ENCODE peak calls at places on chromosomes 5 and 9, in nine cellular contexts. M, H, E, X, R, P, S, G and A are unnamed samples.

GRCh38 chr9:136951541-136952353 is at the start of gene LCN12:
- DNase-seq in X (no peak), S (no peak), R (no peak), H (no peak), M (no peak), P (no peak), G (no peak), E (no peak), A (no peak)

GRCh38 chr9:33293782-33294181 is 3.5 kb downstream of the NFX1 start:
- DNase-seq in R (no peak), S (no peak), M (no peak), P (no peak), E (peak), X (no peak), G (no peak), H (no peak), A (no peak)

GRCh38 chr5:124634228-124634819 is 112.1 kb downstream of the ZNF608 start:
- DNase-seq in R (no peak), E (no peak), G (peak), S (no peak), M (no peak), X (no peak), H (no peak), P (no peak), A (no peak)

GRCh38 chr5:38466444-38467189 is 89.8 kb downstream of the LIFR start:
- DNase-seq in M (peak), P (no peak), R (no peak), S (no peak), E (no peak), X (no peak), G (no peak), H (peak), A (no peak)

GRCh38 chr5:87423755-87424154 is 11.0 kb upstream of the CCNH start:
- DNase-seq in R (no peak), X (no peak), E (no peak), S (no peak), P (no peak), H (no peak), M (no peak), G (no peak), A (no peak)

GRCh38 chr5:132483661-132484385 is 6.8 kb downstream of the IRF1 start:
- DNase-seq in H (no peak), P (peak), R (no peak), S (peak), M (peak), X (peak), G (no peak), E (no peak), A (no peak)

GRCh38 chr9:22029231-22029630 is 20.1 kb upstream of the CDKN2B start:
- DNase-seq in S (no peak), P (no peak), E (no peak), G (peak), X (no peak), H (no peak), R (no peak), M (no peak), A (no peak)

GRCh38 chr9:134475051-134475790 is 149.0 kb downstream of the RXRA start:
- DNase-seq in P (peak), X (peak), G (peak), M (no peak), S (no peak), E (peak), R (peak), H (peak), A (peak)

GRCh38 chr5:143229426-143229895 is 174.0 kb downstream of the NR3C1 start:
- DNase-seq in X (no peak), E (no peak), P (peak), M (no peak), G (no peak), S (no peak), H (no peak), R (no peak), A (no peak)

GRCh38 chr9:136927343-136928261 is 16.9 kb downstream of the FBXW5 start:
- DNase-seq in S (no peak), M (no peak), X (no peak), G (peak), E (no peak), P (no peak), R (no peak), H (no peak), A (no peak)

GRCh38 chr5:143433680-143434079 is 30.2 kb upstream of the NR3C1 start:
- DNase-seq in X (no peak), E (no peak), P (no peak), G (no peak), H (no peak), R (no peak), S (no peak), M (no peak), A (no peak)

GRCh38 chr5:4104831-4105597 is 509.4 kb downstream of the IRX1 start:
- DNase-seq in X (no peak), E (no peak), M (no peak), S (no peak), G (no peak), R (no peak), H (no peak), P (no peak), A (no peak)

GRCh38 chr5:138545919-138546562 is 3.0 kb upstream of the ETF1 start:
- DNase-seq in M (no peak), E (no peak), R (no peak), S (no peak), P (no peak), G (peak), X (no peak), H (no peak), A (no peak)

GRCh38 chr9:109469646-109470358 is 28.3 kb downstream of the PTPN3 start:
- DNase-seq in R (peak), H (peak), S (peak), P (peak), E (peak), G (peak), M (peak), X (peak), A (peak)
- TF ChIP-seq CTCF in R (peak), H (peak), S (peak), P (peak), E (peak), G (peak), M (peak), X (peak), A (peak)

DNA sequence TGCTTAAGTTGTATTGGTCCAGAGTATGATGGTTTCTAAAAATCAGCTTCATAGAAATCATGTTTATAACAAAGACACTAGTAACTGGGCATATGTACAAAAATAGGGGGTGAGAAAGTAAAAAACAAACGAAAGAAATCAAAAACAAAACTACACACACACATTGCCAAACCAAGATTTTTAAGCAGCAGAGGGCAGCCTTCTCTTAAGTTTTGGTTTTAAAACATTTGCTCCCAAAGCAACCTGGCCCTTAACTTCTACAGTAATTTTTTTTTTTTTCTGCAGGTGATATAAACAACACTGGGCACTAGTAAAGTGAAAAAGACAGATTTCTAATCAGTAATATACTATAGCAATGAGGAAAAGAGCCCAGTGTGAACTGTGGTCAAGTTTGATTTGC is 13.5 kb upstream of the GAPT start:
- DNase-seq in R (no peak), E (no peak), X (no peak), P (no peak), H (no peak), M (no peak), G (no peak), S (no peak), A (no peak)
- TF ChIP-seq CTCF in R (peak), E (peak), X (peak), P (no peak), H (no peak), M (peak), G (peak), S (no peak), A (peak)

DNA sequence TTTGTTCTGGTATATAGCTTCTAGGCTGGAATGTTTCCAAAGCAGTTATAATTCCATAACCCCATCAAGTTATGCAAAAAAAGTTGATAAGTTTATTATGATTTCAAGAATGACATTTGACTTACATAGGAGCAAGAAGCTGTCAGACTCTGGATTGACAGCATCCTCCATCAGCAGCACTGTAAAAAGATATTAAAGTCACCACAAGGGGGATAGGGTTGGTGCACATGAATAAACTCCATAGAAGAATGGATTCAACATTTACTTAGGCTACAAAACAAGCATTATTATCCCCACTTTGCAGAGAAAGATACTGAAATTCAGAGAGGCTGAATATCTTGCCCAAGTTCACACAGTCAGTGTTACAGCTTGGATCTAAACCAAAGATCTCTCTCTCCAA is 208.9 kb upstream of the SLC30A5 start:
- DNase-seq in E (no peak), H (peak), R (no peak), S (no peak), X (no peak), P (no peak), M (no peak), G (peak), A (peak)
- TF ChIP-seq CTCF in E (peak), H (no peak), R (no peak), S (peak), X (no peak), P (peak), M (peak), G (peak), A (peak)

GRCh38 chr9:88781500-88782391 is 209.5 kb upstream of the S1PR3 start:
- DNase-seq in E (peak), P (no peak), S (no peak), R (no peak), X (no peak), H (no peak), G (peak), M (no peak), A (peak)
- TF ChIP-seq CTCF in E (peak), P (no peak), S (no peak), R (no peak), X (no peak), H (no peak), G (peak), M (peak), A (peak)